ENCODE peak calls at places on chromosome 14, in nine cellular contexts. U is C1 segment of cervical spinal cord, H is RPMI7951, J is HEK293T, S is GM19239, P is HFF-Myc, N is left ventricle myocardium inferior, V is pons, Y is dermis blood vessel endothelial cell. M is an unnamed sample.

GRCh38 chr14:104108570-104109060 is 23.1 kb downstream of the ASPG start:
- DNase-seq in U (no peak), H (no peak), J (no peak), S (no peak), P (no peak), N (peak), V (no peak), Y (no peak), M (peak)

GRCh38 chr14:94041551-94042346 is 15.6 kb downstream of the OTUB2 start:
- DNase-seq in U (no peak), H (no peak), J (no peak), S (no peak), P (no peak), N (peak), V (no peak), Y (no peak), M (no peak)

GRCh38 chr14:94670692-94671285 is 58.6 kb downstream of the SERPINA3 start:
- DNase-seq in U (no peak), H (no peak), J (no peak), S (no peak), P (no peak), N (no peak), V (no peak), Y (no peak), M (no peak)

GRCh38 chr14:20409226-20409625 is 4.1 kb downstream of the TEP1 start:
- DNase-seq in U (no peak), H (peak), J (no peak), S (no peak), P (no peak), N (no peak), V (no peak), Y (no peak), M (no peak)

GRCh38 chr14:37246427-37246829 is 48.7 kb downstream of the MIPOL1 start:
- DNase-seq in U (no peak), H (peak), J (peak), S (peak), P (peak), N (no peak), V (peak), Y (peak), M (no peak)

GRCh38 chr14:54000341-54000811 is 43.8 kb upstream of the BMP4 start:
- DNase-seq in U (no peak), H (peak), J (no peak), S (no peak), P (no peak), N (no peak), V (no peak), Y (peak), M (no peak)

GRCh38 chr14:104856869-104857860 is 7.9 kb upstream of the CEP170B start:
- DNase-seq in U (peak), H (peak), J (no peak), S (no peak), P (no peak), N (no peak), V (peak), Y (no peak), M (no peak)

GRCh38 chr14:102026934-102027333 is 59.9 kb downstream of the HSP90AA1 start:
- DNase-seq in U (no peak), H (no peak), J (no peak), S (no peak), P (no peak), N (no peak), V (no peak), Y (no peak), M (no peak)

GRCh38 chr14:72256055-72256454 is 323.8 kb downstream of the RGS6 start:
- DNase-seq in U (no peak), H (peak), J (no peak), S (no peak), P (no peak), N (no peak), V (no peak), Y (no peak), M (no peak)

GRCh38 chr14:77760381-77761204 is at the start of gene SNW1:
- DNase-seq in U (peak), H (peak), J (peak), S (peak), P (peak), N (peak), V (peak), Y (peak), M (peak)

GRCh38 chr14:71261206-71261605 is 353.9 kb downstream of the PCNX1 start:
- DNase-seq in U (no peak), H (peak), J (no peak), S (no peak), P (no peak), N (no peak), V (no peak), Y (no peak), M (no peak)

GRCh38 chr14:31510222-31510621 is 22.4 kb upstream of the GPR33 start:
- DNase-seq in U (no peak), H (peak), J (peak), S (no peak), P (no peak), N (no peak), V (peak), Y (peak), M (no peak)

M was measured in mucosa of descending colon.